ENCODE peak calls at places on chromosomes 6 and 20, in six cellular contexts. B is SK-N-MC; T is retinal pigment epithelial cell; K is body of pancreas; D is CD8-positive, alpha-beta T cell; F is tibial nerve. Z is an unnamed sample.

GRCh38 chr6:100664274-100665040 is 199.7 kb upstream of the SIM1 start:
- DNase-seq in B (no peak), T (no peak), K (peak; percentile 2), D (no peak), F (no peak), Z (no peak)

GRCh38 chr20:22999756-23000155 is 35.4 kb upstream of the SSTR4 start:
- DNase-seq in B (no peak), T (no peak), K (no peak), D (no peak), F (no peak), Z (no peak)

GRCh38 chr20:22428051-22428450 is 156.3 kb downstream of the FOXA2 start:
- DNase-seq in B (no peak), T (no peak), K (no peak), D (no peak), F (no peak), Z (no peak)

GRCh38 chr6:20367716-20368485 is 33.8 kb upstream of the E2F3 start:
- DNase-seq in B (no peak), T (no peak), K (no peak), D (no peak), F (no peak), Z (no peak)

GRCh38 chr6:104669483-104669882 is 190.2 kb downstream of the HACE1 start:
- DNase-seq in B (no peak), T (no peak), K (no peak), D (no peak), F (no peak), Z (no peak)

GRCh38 chr6:36678488-36679042 is at the start of gene CDKN1A:
- DNase-seq in B (no peak), T (no peak), K (peak; percentile 96), D (peak; percentile 55), F (peak; percentile 87), Z (peak; percentile 92)

GRCh38 chr6:4809999-4810918 is 34.1 kb downstream of the CDYL start:
- DNase-seq in B (no peak), T (peak; percentile 11), K (no peak), D (no peak), F (no peak), Z (no peak)

GRCh38 chr20:10555865-10556308 is 117.9 kb downstream of the JAG1 start:
- DNase-seq in B (no peak), T (no peak), K (no peak), D (no peak), F (no peak), Z (no peak)

GRCh38 chr20:25453035-25453810 is 45.8 kb downstream of the GINS1 start:
- DNase-seq in B (no peak), T (peak; percentile 8), K (no peak), D (no peak), F (no peak), Z (peak; percentile 20)

GRCh38 chr20:63573739-63574131 is 304 bp downstream of the HELZ2 start:
- DNase-seq in B (no peak), T (no peak), K (no peak), D (no peak), F (no peak), Z (no peak)

GRCh38 chr6:90027004-90027403 is 132.7 kb downstream of the GJA10 start:
- DNase-seq in B (no peak), T (no peak), K (no peak), D (no peak), F (no peak), Z (no peak)

GRCh38 chr6:115977220-115977619 is 83.5 kb downstream of the FRK start:
- DNase-seq in B (no peak), T (no peak), K (no peak), D (no peak), F (no peak), Z (no peak)

GRCh38 chr6:76565932-76566331 is 493.5 kb upstream of the IMPG1 start:
- DNase-seq in B (no peak), T (no peak), K (no peak), D (no peak), F (no peak), Z (no peak)

GRCh38 chr6:166671434-166672061 is 44.5 kb upstream of the RPS6KA2 start:
- DNase-seq in B (no peak), T (no peak), K (peak; percentile 37), D (no peak), F (no peak), Z (no peak)

GRCh38 chr6:6781172-6781876 is 192.8 kb downstream of the LY86 start:
- DNase-seq in B (peak; percentile 57), T (no peak), K (peak; percentile 48), D (no peak), F (peak; percentile 41), Z (peak; percentile 60)

GRCh38 chr6:14333556-14334305 is 216.2 kb downstream of the CD83 start:
- DNase-seq in B (no peak), T (no peak), K (no peak), D (no peak), F (no peak), Z (no peak)

GRCh38 chr6:166691199-166691598 is 64.1 kb upstream of the RPS6KA2 start:
- DNase-seq in B (no peak), T (peak; percentile 73), K (no peak), D (no peak), F (no peak), Z (no peak)

GRCh38 chr20:54681869-54682268 is 206.5 kb downstream of the DOK5 start:
- DNase-seq in B (no peak), T (no peak), K (no peak), D (no peak), F (no peak), Z (no peak)

GRCh38 chr6:6856538-6857523 is 250.9 kb upstream of the RREB1 start:
- DNase-seq in B (no peak), T (no peak), K (peak; percentile 69), D (no peak), F (peak; percentile 39), Z (no peak)

GRCh38 chr20:59817406-59817805 is 116.0 kb downstream of the SYCP2 start:
- DNase-seq in B (no peak), T (no peak), K (no peak), D (no peak), F (no peak), Z (no peak)

GRCh38 chr20:64035066-64035932 is 683 bp upstream of the C20orf204 start:
- DNase-seq in B (no peak), T (no peak), K (no peak), D (no peak), F (no peak), Z (no peak)

DNA sequence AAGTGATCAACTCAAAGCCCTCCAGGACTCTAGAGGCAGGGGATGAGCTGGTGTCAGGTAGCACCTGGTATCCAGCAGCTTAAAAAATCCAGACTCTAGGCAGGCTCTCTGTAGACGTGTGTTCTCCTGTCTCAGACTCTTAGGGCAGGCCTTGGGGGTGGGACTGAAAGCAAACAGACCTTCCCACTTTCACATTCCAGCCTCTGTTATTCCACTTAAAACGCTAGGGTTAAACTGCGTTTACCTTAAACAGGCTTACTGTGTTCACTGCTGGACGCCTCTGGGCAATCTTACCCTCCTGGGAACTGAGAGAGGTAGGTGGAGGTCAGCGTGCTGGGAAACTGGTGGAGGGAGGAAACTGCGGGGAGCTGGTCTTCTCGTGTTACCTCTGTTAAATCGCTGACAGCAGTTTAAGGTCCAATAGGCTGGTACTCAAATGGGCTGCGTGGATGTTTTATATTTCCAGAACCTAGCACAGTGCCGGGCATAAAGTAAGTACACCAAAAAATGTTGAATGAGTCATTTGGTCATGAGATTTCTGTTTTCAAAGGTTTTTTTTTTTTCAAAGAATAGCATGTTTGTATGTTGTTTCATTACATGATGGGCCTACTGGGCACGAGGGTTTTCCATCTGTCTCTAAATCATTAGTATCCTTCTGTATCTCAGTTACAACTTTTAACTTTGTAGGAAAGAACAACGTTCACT is at the start of gene GCNT2:
- DNase-seq in B (no peak), T (peak; percentile 89), K (no peak), D (no peak), F (no peak), Z (no peak)
- H3K4me3 ChIP-seq in B (peak within 1 kb of the TSS; percentile 58), T (peak within 1 kb of the TSS; percentile 40), K (no peak within 1 kb of the TSS), D (no peak within 1 kb of the TSS), F (no peak within 1 kb of the TSS), Z (no peak within 1 kb of the TSS)

GRCh38 chr6:43277643-43278523 is 20.2 kb upstream of the SLC22A7 start:
- DNase-seq in B (no peak), T (no peak), K (no peak), D (no peak), F (no peak), Z (no peak)
- H3K4me3 ChIP-seq in B (no peak overlapping the region), T (no peak overlapping the region), K (no peak overlapping the region), D (no peak overlapping the region), F (no peak overlapping the region), Z (no peak overlapping the region)

GRCh38 chr20:48478370-48478769 is 349.4 kb downstream of the PREX1 start:
- DNase-seq in B (no peak), T (no peak), K (no peak), D (no peak), F (no peak), Z (no peak)

GRCh38 chr20:48476854-48477253 is 350.9 kb downstream of the PREX1 start:
- DNase-seq in B (no peak), T (no peak), K (no peak), D (no peak), F (no peak), Z (no peak)

GRCh38 chr20:48480391-48480790 is 347.4 kb downstream of the PREX1 start:
- DNase-seq in B (no peak), T (no peak), K (no peak), D (no peak), F (no peak), Z (no peak)

GRCh38 chr20:48482790-48483189 is 345.0 kb downstream of the PREX1 start:
- DNase-seq in B (no peak), T (no peak), K (no peak), D (no peak), F (no peak), Z (no peak)

DNA sequence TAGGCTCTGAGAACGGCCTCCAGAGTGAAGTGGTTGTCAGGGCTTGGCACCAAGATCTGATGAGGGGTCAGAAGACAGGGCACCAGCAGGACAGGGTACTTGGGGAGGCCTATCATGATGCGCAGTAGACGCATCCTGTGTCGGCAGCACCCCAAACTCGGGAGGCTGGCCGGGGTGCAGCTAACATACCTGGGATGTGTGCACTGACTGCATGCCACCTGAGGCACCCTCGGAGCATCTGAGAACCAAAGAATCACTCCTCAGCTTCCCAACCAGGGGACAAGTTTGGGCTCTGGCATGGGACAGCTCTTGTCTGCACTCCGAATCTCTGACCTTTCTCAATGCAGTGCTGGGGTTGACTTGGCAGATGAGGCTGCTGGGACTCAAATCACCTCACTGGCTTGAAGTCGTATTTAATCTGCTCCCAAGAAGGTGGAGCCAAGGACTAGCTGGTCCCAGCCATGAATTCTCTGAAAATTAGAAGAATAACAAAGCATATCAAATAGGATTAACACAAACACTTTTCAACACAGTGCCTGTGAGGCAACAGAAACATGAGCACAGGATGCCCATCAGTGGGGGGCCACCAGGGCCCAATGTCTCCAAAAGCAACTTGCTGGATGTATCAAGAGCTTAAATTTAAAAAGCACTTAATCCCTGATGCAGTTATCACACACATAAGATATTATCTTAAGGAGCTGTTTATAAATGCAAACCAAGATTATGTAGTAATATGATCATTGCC is 348.8 kb downstream of the PREX1 start:
- DNase-seq in B (no peak), T (no peak), K (no peak), D (no peak), F (no peak), Z (no peak)
- H3K4me3 ChIP-seq in B (no peak overlapping the region), T (no peak overlapping the region), K (no peak overlapping the region), D (no peak overlapping the region), F (no peak overlapping the region), Z (no peak overlapping the region)

DNA sequence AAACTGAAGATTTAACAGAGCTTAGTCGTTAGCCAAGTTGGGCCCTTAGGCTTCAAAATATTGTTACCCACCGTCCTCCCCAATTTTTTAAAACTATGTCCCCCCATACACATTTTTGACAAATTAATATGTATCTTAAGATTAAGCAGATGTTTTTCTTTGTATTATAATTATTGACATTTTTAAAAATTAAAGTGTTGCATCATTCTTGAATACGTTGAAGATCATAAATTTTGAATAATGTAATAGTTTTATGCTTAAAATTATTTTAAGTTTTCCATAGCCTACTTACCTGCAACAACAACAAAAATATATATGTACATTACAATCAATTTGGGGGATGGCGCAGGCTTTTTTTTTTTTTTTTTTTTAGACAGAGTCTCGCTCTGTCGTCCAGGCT is 8.2 kb upstream of the PRSS16 start:
- DNase-seq in B (no peak), T (no peak), K (no peak), D (no peak), F (no peak), Z (no peak)
- H3K4me3 ChIP-seq in B (no peak overlapping the region), T (no peak overlapping the region), K (no peak overlapping the region), D (no peak overlapping the region), F (no peak overlapping the region), Z (no peak overlapping the region)